ENCODE peak calls at places on chromosomes 4 and X, in five cellular contexts. K, E, S, R and I are unnamed samples.

GRCh38 chr4:30719363-30720020 is 677 bp upstream of the PCDH7 start:
- DNase-seq in S (peak), K (peak), R (no peak), E (no peak), I (peak)

GRCh38 chr4:138899999-138900398 is 115.6 kb upstream of the NOCT start:
- DNase-seq in S (no peak), R (no peak), K (no peak), E (no peak), I (no peak)

GRCh38 chrX:122856205-122856604 is 327.9 kb upstream of the GRIA3 start:
- DNase-seq in S (no peak), R (no peak), K (no peak), E (no peak), I (no peak)

GRCh38 chrX:31487946-31488345 is 416.1 kb upstream of the FTHL17 start:
- DNase-seq in R (no peak), E (no peak), K (no peak), S (no peak), I (no peak)

GRCh38 chr4:55409468-55410171 is 13.9 kb downstream of the TMEM165 start:
- DNase-seq in E (no peak), S (no peak), R (no peak), K (no peak), I (no peak)

GRCh38 chr4:150302553-150302952 is 224.3 kb downstream of the DCLK2 start:
- DNase-seq in K (no peak), S (no peak), R (peak), E (peak), I (no peak)

GRCh38 chr4:8725845-8726244 is 133.3 kb downstream of the CPZ start:
- DNase-seq in R (no peak), K (no peak), S (no peak), E (no peak), I (no peak)

GRCh38 chr4:101345271-101345595 is 2.1 kb downstream of the PPP3CA start:
- DNase-seq in R (no peak), E (no peak), K (no peak), S (peak), I (peak)

GRCh38 chr4:3302164-3302785 is 9.5 kb downstream of the RGS12 start:
- DNase-seq in S (no peak), R (no peak), E (no peak), K (no peak), I (no peak)

DNA sequence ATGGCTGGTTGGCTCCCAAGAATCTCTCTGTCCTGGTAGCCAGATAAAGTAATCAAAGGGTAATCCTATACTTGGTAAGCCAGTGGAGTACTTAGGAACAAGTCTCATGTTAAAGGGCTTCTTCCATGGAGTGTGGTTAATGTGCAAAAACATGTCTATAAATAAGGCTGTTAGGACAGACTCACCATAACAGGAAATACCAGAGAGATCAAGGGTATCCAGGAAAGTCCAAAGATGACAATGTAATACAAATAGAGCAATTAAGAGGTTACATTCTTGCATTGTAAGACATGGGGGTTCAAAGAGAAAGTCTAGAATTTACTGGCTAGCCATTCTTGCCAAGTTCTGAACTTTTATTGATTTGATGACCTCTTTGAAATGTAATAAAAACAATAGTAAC is 61.9 kb upstream of the ZCCHC13 start:
- DNase-seq in K (no peak), S (no peak), R (peak), E (no peak), I (no peak)
- TF ChIP-seq JUND in K (no peak), S (no peak), R (no peak), E (peak), I (no peak)

GRCh38 chr4:87985887-87986200 is 10.3 kb downstream of the SPP1 start:
- DNase-seq in S (no peak), E (no peak), K (no peak), R (no peak), I (no peak)

GRCh38 chr4:87986508-87986907 is 11.0 kb downstream of the SPP1 start:
- DNase-seq in R (no peak), K (no peak), S (no peak), E (no peak), I (no peak)

GRCh38 chr4:87983996-87984395 is 8.5 kb downstream of the SPP1 start:
- DNase-seq in R (no peak), S (no peak), K (no peak), E (no peak), I (no peak)

GRCh38 chr4:87982446-87982845 is 6.9 kb downstream of the SPP1 start:
- DNase-seq in S (no peak), K (no peak), E (no peak), R (no peak), I (no peak)

GRCh38 chr4:87985097-87985886 is 9.8 kb downstream of the SPP1 start:
- DNase-seq in R (peak), K (peak), E (peak), S (peak), I (peak)
- TF ChIP-seq JUND in R (no peak), K (no peak), E (no peak), S (no peak), I (no peak)

GRCh38 chr4:113534698-113535097 is 226.8 kb downstream of the CAMK2D start:
- DNase-seq in S (no peak), E (no peak), K (no peak), R (no peak), I (no peak)

GRCh38 chr4:113540859-113541258 is 220.7 kb downstream of the CAMK2D start:
- DNase-seq in K (no peak), E (peak), S (no peak), R (no peak), I (no peak)

GRCh38 chr4:113541933-113542332 is 219.6 kb downstream of the CAMK2D start:
- DNase-seq in R (no peak), K (no peak), S (no peak), E (no peak), I (no peak)

GRCh38 chr4:113539408-113539807 is 222.1 kb downstream of the CAMK2D start:
- DNase-seq in S (no peak), K (no peak), E (peak), R (no peak), I (no peak)

DNA sequence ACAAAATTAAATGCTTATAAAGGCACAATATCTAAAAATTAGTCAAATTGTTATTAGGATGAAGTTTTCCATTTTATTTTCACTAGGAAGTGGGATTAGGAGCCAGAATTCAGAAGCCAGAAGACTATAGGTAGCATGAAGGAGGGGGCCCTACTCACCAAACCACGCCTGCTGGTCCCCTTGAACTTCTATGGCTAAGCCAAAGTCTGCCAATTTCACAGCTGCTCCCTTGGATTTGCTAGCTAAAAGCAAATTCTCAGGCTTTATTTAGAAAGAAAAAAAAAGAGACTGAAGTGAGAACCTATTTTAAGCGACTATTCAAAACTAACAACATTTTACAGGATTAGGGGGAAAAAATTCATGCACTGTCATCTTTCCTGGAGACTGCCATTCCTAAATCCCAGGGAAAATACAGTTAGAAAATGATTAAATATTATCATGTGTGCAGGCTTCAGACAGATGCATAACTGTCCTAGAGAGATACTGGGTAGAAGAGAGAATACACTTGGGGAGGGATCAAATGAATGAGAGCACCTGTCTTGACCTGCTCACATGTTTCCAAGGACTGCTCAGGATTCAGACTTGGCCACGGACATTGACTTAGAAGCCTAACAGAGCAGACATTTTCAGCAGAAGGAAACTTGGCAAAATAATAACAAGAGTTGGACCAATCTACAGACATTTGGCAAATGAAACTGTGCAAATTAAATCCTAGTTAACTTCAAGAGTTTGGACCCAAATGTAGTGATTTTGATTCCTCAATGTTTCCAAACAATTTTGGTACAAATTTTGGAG is 224.2 kb downstream of the CAMK2D start:
- DNase-seq in E (no peak), R (no peak), S (no peak), K (no peak), I (no peak)
- TF ChIP-seq JUND in E (no peak), R (no peak), S (no peak), K (no peak), I (no peak)

GRCh38 chrX:45767021-45767491 is 566.4 kb upstream of the DIPK2B start:
- DNase-seq in K (no peak), S (no peak), E (no peak), R (no peak), I (no peak)

GRCh38 chrX:45771114-45771513 is 570.4 kb upstream of the DIPK2B start:
- DNase-seq in R (peak), E (peak), K (no peak), S (no peak), I (no peak)

GRCh38 chrX:45771560-45772340 is 571.1 kb upstream of the DIPK2B start:
- DNase-seq in R (no peak), K (no peak), S (no peak), E (no peak), I (no peak)

GRCh38 chrX:45768666-45769065 is 568.0 kb upstream of the DIPK2B start:
- DNase-seq in E (no peak), K (no peak), R (no peak), S (no peak), I (no peak)

DNA sequence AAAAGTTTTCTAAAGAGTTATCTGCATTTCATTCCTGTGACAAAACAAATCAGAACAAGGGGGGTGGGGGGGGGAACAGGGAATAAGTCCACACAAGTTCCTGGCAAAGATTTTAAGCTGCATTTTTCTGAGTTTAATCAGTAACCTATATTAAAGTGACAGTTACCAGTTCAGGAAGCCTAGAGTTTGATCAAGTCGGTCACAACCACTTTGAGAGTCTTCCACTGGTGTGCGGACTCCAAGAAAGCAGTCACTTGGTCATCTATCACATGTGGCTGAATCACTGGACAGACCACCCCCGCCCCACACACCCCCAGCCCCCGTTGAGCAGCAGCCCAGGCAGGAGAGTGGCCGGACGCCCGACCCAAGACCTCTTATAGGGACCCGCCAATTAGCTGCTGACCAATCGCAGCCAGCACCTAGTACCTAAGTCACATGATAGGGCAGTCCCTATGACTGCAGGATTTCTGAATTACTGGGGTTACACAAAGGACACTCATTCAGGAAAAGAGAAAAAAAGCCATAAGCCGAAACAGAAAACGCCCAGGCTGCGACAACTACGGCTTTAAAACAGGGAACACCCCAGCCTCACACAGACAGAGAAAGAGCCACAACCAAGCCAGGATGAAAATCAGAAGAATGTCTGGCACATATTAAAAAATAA is 569.4 kb upstream of the DIPK2B start:
- DNase-seq in E (no peak), R (peak), K (no peak), S (peak), I (no peak)
- TF ChIP-seq JUND in E (no peak), R (no peak), K (no peak), S (peak), I (no peak)

DNA sequence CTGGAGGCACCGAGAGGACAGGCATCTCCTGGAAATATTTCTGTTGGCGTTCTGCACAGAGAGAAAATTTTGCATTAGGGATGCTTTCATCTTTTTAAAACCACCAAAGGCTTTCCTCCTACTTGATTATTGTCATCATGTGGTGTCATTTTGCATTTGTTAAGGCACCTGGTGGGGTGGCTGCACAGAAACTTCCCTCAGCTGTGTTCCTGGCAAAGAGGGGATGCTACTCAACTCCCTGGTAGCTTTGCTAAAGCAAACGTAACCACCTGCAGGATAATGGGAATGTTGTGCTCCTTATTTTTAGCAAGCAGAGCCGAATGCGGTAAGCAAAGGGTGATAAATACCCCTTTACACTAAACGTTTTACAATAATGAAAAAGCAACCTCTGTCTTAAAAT is 229.8 kb downstream of the STIM2 start:
- DNase-seq in S (no peak), R (no peak), E (no peak), K (no peak), I (no peak)
- TF ChIP-seq JUND in S (no peak), R (no peak), E (no peak), K (no peak), I (no peak)